ENCODE peak calls at places on chromosomes 6 and 20, in ten cellular contexts. N is substantia nigra; L is Right ventricle myocardium superior; P is body of pancreas; Y is activated CD4-positive, alpha-beta T cell treated with anti-CD3 and anti-CD28 coated beads, Interleukin-2, amount 50 U/mL, for 1 hour; M is HS-27A; W is left ventricle myocardium inferior; V is mesothelial cell of epicardium; Q is breast epithelium; J is tibial artery. R is an unnamed sample.

GRCh38 chr6:109961666-109962065 is 16.4 kb upstream of the GPR6 start:
- DNase-seq in N (no peak), W (no peak), P (no peak), M (peak; percentile 72), L (no peak), Y (no peak), J (no peak), Q (no peak), V (no peak), R (no peak)

GRCh38 chr20:18287546-18287914 is 797 bp upstream of the ZNF133 start:
- DNase-seq in N (no peak), W (peak; percentile 18), V (no peak), Y (no peak), L (peak; percentile 45), P (no peak), Q (no peak), J (no peak), M (no peak), R (no peak)

GRCh38 chr6:160131636-160132296 is 10.2 kb downstream of the SLC22A1 start:
- DNase-seq in M (no peak), N (no peak), L (no peak), V (peak; percentile 24), Q (no peak), W (no peak), P (no peak), J (no peak), Y (no peak), R (no peak)

GRCh38 chr20:50721881-50722281 is 9.5 kb upstream of the PARD6B start:
- DNase-seq in L (peak; percentile 69), P (no peak), M (no peak), V (no peak), Y (no peak), W (peak; percentile 57), J (peak; percentile 96), N (peak; percentile 8), Q (no peak), R (peak; percentile 69)

GRCh38 chr20:22597303-22597702 is 12.9 kb upstream of the FOXA2 start:
- DNase-seq in P (no peak), W (no peak), J (no peak), V (no peak), L (no peak), Y (no peak), M (no peak), N (no peak), Q (no peak), R (no peak)

GRCh38 chr6:138161118-138161433 is 663 bp upstream of the ARFGEF3 start:
- DNase-seq in Q (no peak), J (no peak), N (no peak), W (no peak), M (no peak), Y (no peak), V (no peak), P (no peak), L (no peak), R (no peak)

GRCh38 chr6:128438311-128438916 is 82.0 kb downstream of the PTPRK start:
- DNase-seq in J (no peak), V (no peak), L (peak; percentile 51), N (no peak), Y (no peak), Q (no peak), P (peak; percentile 22), M (no peak), W (peak; percentile 44), R (no peak)

GRCh38 chr20:2707353-2708072 is 14.9 kb downstream of the EBF4 start:
- DNase-seq in P (no peak), Y (no peak), Q (no peak), W (no peak), L (no peak), J (no peak), V (no peak), M (no peak), N (no peak), R (no peak)

GRCh38 chr6:81981812-81982211 is 229.3 kb upstream of the TENT5A start:
- DNase-seq in N (no peak), V (no peak), M (no peak), L (no peak), J (no peak), Q (no peak), P (no peak), Y (no peak), W (no peak), R (no peak)

GRCh38 chr6:116220172-116220571 is 33.7 kb downstream of the TSPYL4 start:
- DNase-seq in P (no peak), N (peak; percentile 59), V (no peak), J (no peak), W (peak; percentile 24), L (peak; percentile 45), Y (no peak), Q (no peak), M (peak; percentile 34), R (no peak)

GRCh38 chr20:62387993-62388635 is 1.2 kb downstream of the RPS21 start:
- DNase-seq in V (no peak), Y (no peak), M (no peak), P (no peak), L (no peak), N (no peak), W (no peak), Q (no peak), J (no peak), R (no peak)

GRCh38 chr20:13877789-13878188 is 93.0 kb downstream of the NDUFAF5 start:
- DNase-seq in L (no peak), N (no peak), W (no peak), Q (no peak), Y (no peak), P (no peak), V (no peak), M (no peak), J (no peak), R (no peak)

GRCh38 chr6:14046476-14047068 is 71.0 kb upstream of the CD83 start:
- DNase-seq in W (no peak), J (no peak), M (no peak), L (no peak), Y (peak; percentile 30), Q (no peak), N (no peak), P (peak; percentile 69), V (no peak), R (no peak)

GRCh38 chr20:22455259-22455658 is 129.1 kb downstream of the FOXA2 start:
- DNase-seq in N (no peak), Y (no peak), M (no peak), V (no peak), J (no peak), L (no peak), W (no peak), P (no peak), Q (no peak), R (no peak)

GRCh38 chr20:51532577-51533191 is 9.8 kb downstream of the NFATC2 start:
- DNase-seq in J (peak; percentile 87), V (no peak), Q (no peak), Y (no peak), W (peak; percentile 52), P (peak; percentile 15), L (peak; percentile 72), M (no peak), N (peak; percentile 32), R (no peak)

GRCh38 chr20:17910828-17911294 is 57.7 kb downstream of the SNX5 start:
- DNase-seq in P (peak; percentile 40), J (no peak), M (no peak), Y (no peak), N (no peak), V (no peak), L (no peak), W (peak; percentile 27), Q (no peak), R (no peak)

GRCh38 chr6:149864578-149865535 is 698 bp upstream of the LRP11 start:
- DNase-seq in Q (no peak), L (no peak), W (no peak), M (peak; percentile 45), V (no peak), P (peak; percentile 54), N (no peak), Y (peak; percentile 5), J (no peak), R (no peak)

GRCh38 chr6:13099771-13100170 is 228.6 kb downstream of the TBC1D7 start:
- DNase-seq in N (no peak), V (no peak), Q (no peak), L (no peak), M (no peak), Y (no peak), W (no peak), P (no peak), J (no peak), R (no peak)

GRCh38 chr6:21396313-21396712 is 197.2 kb upstream of the SOX4 start:
- DNase-seq in Y (no peak), Q (no peak), V (no peak), M (peak; percentile 35), P (no peak), N (no peak), L (no peak), J (no peak), W (no peak), R (no peak)

GRCh38 chr20:31987744-31988143 is 19.8 kb downstream of the XKR7 start:
- DNase-seq in W (no peak), Q (no peak), N (no peak), V (no peak), Y (no peak), P (no peak), J (no peak), M (no peak), L (no peak), R (no peak)

GRCh38 chr20:16760431-16761304 is 12.5 kb downstream of the OTOR start:
- DNase-seq in J (no peak), L (no peak), W (no peak), P (peak; percentile 52), Y (no peak), M (no peak), N (no peak), Q (peak; percentile 75), V (no peak), R (no peak)

GRCh38 chr6:3518356-3518841 is 61.5 kb upstream of the SLC22A23 start:
- DNase-seq in Q (peak; percentile 76), J (peak; percentile 73), V (no peak), W (no peak), Y (no peak), N (no peak), P (no peak), L (no peak), M (no peak), R (peak; percentile 84)

GRCh38 chr6:157764346-157765068 is 58.5 kb upstream of the SNX9 start:
- DNase-seq in L (peak; percentile 80), Y (peak; percentile 81), N (peak; percentile 30), P (peak; percentile 65), M (peak; percentile 94), J (peak; percentile 94), W (peak; percentile 64), Q (peak; percentile 84), V (peak; percentile 71), R (peak; percentile 94)

GRCh38 chr20:40279390-40279789 is 409.6 kb downstream of the MAFB start:
- DNase-seq in M (no peak), L (peak; percentile 42), V (no peak), Q (no peak), W (no peak), J (peak; percentile 72), P (no peak), N (no peak), Y (no peak), R (no peak)

GRCh38 chr6:16064687-16065086 is 64.2 kb upstream of the MYLIP start:
- DNase-seq in W (no peak), Y (no peak), L (no peak), J (no peak), Q (no peak), P (no peak), V (no peak), N (no peak), M (no peak), R (no peak)

GRCh38 chr6:36677059-36677749 is 1.3 kb upstream of the CDKN1A start:
- DNase-seq in V (no peak), M (no peak), L (no peak), W (no peak), P (no peak), N (no peak), Q (no peak), Y (no peak), J (no peak), R (no peak)

GRCh38 chr6:107820571-107821261 is 3.4 kb downstream of the SCML4 start:
- DNase-seq in Q (no peak), N (no peak), W (no peak), V (no peak), P (peak; percentile 38), Y (peak; percentile 44), J (no peak), L (peak; percentile 48), M (no peak), R (no peak)